ENCODE peak calls at places on chromosomes 6 and 20, in eight cellular contexts. One of them, this sample, is unnamed.
A peak's percentile ranks its signal among the peaks of the same experiment; 100 is the strongest.

GRCh38 chr6:150654671-150655070 is 55.0 kb downstream of the PLEKHG1 start:
- DNase-seq in GM23338: no peak
- DNase-seq in cardiac muscle cell: peak; percentile 59
- DNase-seq in GM23248: no peak
- DNase-seq in fibroblast of lung: no peak
- DNase-seq in Panc1: no peak
- DNase-seq in foreskin keratinocyte: no peak
- DNase-seq in GM12878: no peak
- DNase-seq in this sample: no peak

GRCh38 chr6:56802570-56802969 is 152.3 kb upstream of the BEND6 start:
- DNase-seq in Panc1: no peak
- DNase-seq in cardiac muscle cell: no peak
- DNase-seq in GM23248: peak; percentile 46
- DNase-seq in GM23338: no peak
- DNase-seq in GM12878: no peak
- DNase-seq in fibroblast of lung: peak; percentile 84
- DNase-seq in foreskin keratinocyte: no peak
- DNase-seq in this sample: no peak

GRCh38 chr6:134892362-134892761 is 57.5 kb downstream of the ALDH8A1 start:
- DNase-seq in cardiac muscle cell: no peak
- DNase-seq in foreskin keratinocyte: no peak
- DNase-seq in GM23338: no peak
- DNase-seq in Panc1: no peak
- DNase-seq in fibroblast of lung: no peak
- DNase-seq in GM23248: no peak
- DNase-seq in GM12878: no peak
- DNase-seq in this sample: no peak

GRCh38 chr20:36728986-36729385 is 16.9 kb downstream of the NDRG3 start:
- DNase-seq in foreskin keratinocyte: peak; percentile 31
- DNase-seq in GM23338: peak; percentile 61
- DNase-seq in cardiac muscle cell: no peak
- DNase-seq in Panc1: no peak
- DNase-seq in GM12878: no peak
- DNase-seq in GM23248: peak; percentile 31
- DNase-seq in fibroblast of lung: no peak
- DNase-seq in this sample: no peak

GRCh38 chr20:49916146-49917002 is 1.0 kb upstream of the SPATA2 start:
- DNase-seq in cardiac muscle cell: no peak
- DNase-seq in foreskin keratinocyte: no peak
- DNase-seq in GM23248: peak; percentile 65
- DNase-seq in GM23338: no peak
- DNase-seq in GM12878: no peak
- DNase-seq in fibroblast of lung: no peak
- DNase-seq in Panc1: no peak
- DNase-seq in this sample: no peak

GRCh38 chr6:40457261-40457660 is 129.9 kb downstream of the LRFN2 start:
- DNase-seq in GM23338: no peak
- DNase-seq in foreskin keratinocyte: no peak
- DNase-seq in cardiac muscle cell: no peak
- DNase-seq in fibroblast of lung: no peak
- DNase-seq in Panc1: no peak
- DNase-seq in GM12878: no peak
- DNase-seq in GM23248: no peak
- DNase-seq in this sample: no peak

GRCh38 chr20:38893485-38894090 is 32.6 kb upstream of the FAM83D start:
- DNase-seq in GM23248: peak; percentile 63
- DNase-seq in GM23338: peak; percentile 85
- DNase-seq in cardiac muscle cell: peak; percentile 77
- DNase-seq in fibroblast of lung: peak; percentile 27
- DNase-seq in GM12878: peak; percentile 38
- DNase-seq in Panc1: peak; percentile 39
- DNase-seq in foreskin keratinocyte: no peak
- DNase-seq in this sample: peak; percentile 55

GRCh38 chr20:16530201-16530681 is 43.0 kb downstream of the KIF16B start:
- DNase-seq in GM23248: peak; percentile 35
- DNase-seq in Panc1: peak; percentile 88
- DNase-seq in fibroblast of lung: peak; percentile 50
- DNase-seq in GM12878: no peak
- DNase-seq in foreskin keratinocyte: no peak
- DNase-seq in cardiac muscle cell: no peak
- DNase-seq in GM23338: no peak
- DNase-seq in this sample: peak; percentile 59

GRCh38 chr20:967796-968742 is 34.0 kb downstream of the RSPO4 start:
- DNase-seq in foreskin keratinocyte: no peak
- DNase-seq in fibroblast of lung: peak; percentile 40
- DNase-seq in GM12878: peak; percentile 13
- DNase-seq in GM23338: peak; percentile 71
- DNase-seq in Panc1: no peak
- DNase-seq in cardiac muscle cell: no peak
- DNase-seq in GM23248: peak; percentile 31
- DNase-seq in this sample: peak; percentile 25

DNA sequence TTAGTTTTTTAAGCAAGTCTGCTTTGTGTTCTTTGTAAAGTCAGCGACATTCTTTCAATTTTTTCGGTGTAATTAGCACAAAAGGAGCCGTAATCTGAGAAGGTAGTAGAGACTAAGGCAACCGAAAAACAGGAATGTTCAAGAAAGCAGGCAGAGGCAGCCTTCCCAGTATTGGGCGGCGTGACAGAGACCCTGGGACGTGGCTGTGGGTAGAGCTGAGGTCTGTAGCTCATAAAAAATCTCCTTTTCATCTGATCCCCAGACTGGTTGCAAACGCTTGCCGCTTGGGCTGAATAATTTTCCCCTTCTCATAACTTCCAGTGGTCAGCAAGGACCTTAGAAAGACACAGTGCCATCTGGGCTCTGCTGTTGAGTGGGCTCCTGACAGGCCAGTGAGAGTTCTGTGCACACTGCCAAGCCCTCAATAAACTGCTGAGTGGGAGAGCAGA is 30.8 kb downstream of the GNAS start:
- DNase-seq in GM23338: peak; percentile 83
- DNase-seq in GM12878: no peak
- DNase-seq in GM23248: peak; percentile 21
- DNase-seq in fibroblast of lung: no peak
- DNase-seq in Panc1: no peak
- DNase-seq in cardiac muscle cell: no peak
- DNase-seq in foreskin keratinocyte: no peak
- DNase-seq in this sample: no peak
- H3K27ac ChIP-seq in GM23338: peak overlapping the region; percentile 88
- H3K27ac ChIP-seq in GM12878: no peak overlapping the region
- H3K27ac ChIP-seq in GM23248: no peak overlapping the region
- H3K27ac ChIP-seq in fibroblast of lung: no peak overlapping the region
- H3K27ac ChIP-seq in Panc1: no peak overlapping the region
- H3K27ac ChIP-seq in cardiac muscle cell: no peak overlapping the region
- H3K27ac ChIP-seq in foreskin keratinocyte: no peak overlapping the region
- H3K27ac ChIP-seq in this sample: peak overlapping the region; percentile 44

DNA sequence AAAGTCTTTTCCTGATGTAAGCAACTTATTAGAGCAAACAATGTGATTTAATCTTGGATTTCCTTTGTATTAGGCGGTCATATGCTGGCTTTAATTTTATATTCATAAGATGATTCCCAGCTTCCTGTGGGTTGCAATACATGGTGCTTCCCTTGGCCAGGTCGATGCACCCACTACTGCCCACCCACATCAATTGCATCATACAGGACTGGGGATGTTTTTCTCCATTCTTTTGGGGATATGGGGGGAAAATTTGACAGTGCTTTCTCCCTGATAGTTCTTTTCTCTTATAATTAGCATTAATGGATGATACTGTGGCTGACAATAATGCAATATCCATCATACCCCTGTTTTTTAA is 187.6 kb downstream of the JARID2 start:
- DNase-seq in cardiac muscle cell: no peak
- DNase-seq in GM12878: no peak
- DNase-seq in Panc1: no peak
- DNase-seq in foreskin keratinocyte: no peak
- DNase-seq in GM23338: no peak
- DNase-seq in GM23248: no peak
- DNase-seq in fibroblast of lung: no peak
- DNase-seq in this sample: no peak
- H3K4me1 ChIP-seq in cardiac muscle cell: peaks cover 62% of the 10 kb centered on the region
- H3K4me1 ChIP-seq in GM12878: peaks cover 64% of the 10 kb centered on the region
- H3K4me1 ChIP-seq in Panc1: no peaks in the 10 kb centered on the region
- H3K4me1 ChIP-seq in foreskin keratinocyte: peaks cover 27% of the 10 kb centered on the region
- H3K4me1 ChIP-seq in GM23338: peaks cover 100% of the 10 kb centered on the region
- H3K4me1 ChIP-seq in GM23248: peaks cover 57% of the 10 kb centered on the region
- H3K4me1 ChIP-seq in fibroblast of lung: peaks cover 4% of the 10 kb centered on the region
- H3K4me1 ChIP-seq in this sample: peaks cover 36% of the 10 kb centered on the region

GRCh38 chr6:164098857-164099534 is 684.5 kb downstream of the QKI start:
- DNase-seq in GM23248: no peak
- DNase-seq in fibroblast of lung: peak; percentile 52
- DNase-seq in Panc1: no peak
- DNase-seq in GM23338: no peak
- DNase-seq in foreskin keratinocyte: no peak
- DNase-seq in GM12878: no peak
- DNase-seq in cardiac muscle cell: peak; percentile 90
- DNase-seq in this sample: peak; percentile 26
- H3K27ac ChIP-seq in GM23248: no peak overlapping the region
- H3K27ac ChIP-seq in fibroblast of lung: no peak overlapping the region
- H3K27ac ChIP-seq in Panc1: no peak overlapping the region
- H3K27ac ChIP-seq in GM23338: no peak overlapping the region
- H3K27ac ChIP-seq in foreskin keratinocyte: no peak overlapping the region
- H3K27ac ChIP-seq in GM12878: no peak overlapping the region
- H3K27ac ChIP-seq in cardiac muscle cell: peak overlapping the region; percentile 2
- H3K27ac ChIP-seq in this sample: no peak overlapping the region

GRCh38 chr6:105594821-105595220 is 191.9 kb upstream of the PREP start:
- DNase-seq in fibroblast of lung: no peak
- DNase-seq in Panc1: no peak
- DNase-seq in GM12878: no peak
- DNase-seq in foreskin keratinocyte: peak; percentile 57
- DNase-seq in GM23248: peak; percentile 45
- DNase-seq in cardiac muscle cell: no peak
- DNase-seq in GM23338: no peak
- DNase-seq in this sample: no peak
- H3K4me1 ChIP-seq in fibroblast of lung: peaks cover 16% of the 10 kb centered on the region
- H3K4me1 ChIP-seq in Panc1: peaks cover 16% of the 10 kb centered on the region
- H3K4me1 ChIP-seq in GM12878: peaks cover 6% of the 10 kb centered on the region
- H3K4me1 ChIP-seq in foreskin keratinocyte: peaks cover 66% of the 10 kb centered on the region
- H3K4me1 ChIP-seq in GM23248: peaks cover 59% of the 10 kb centered on the region
- H3K4me1 ChIP-seq in cardiac muscle cell: no peaks in the 10 kb centered on the region
- H3K4me1 ChIP-seq in GM23338: peaks cover 21% of the 10 kb centered on the region
- H3K4me1 ChIP-seq in this sample: no peaks in the 10 kb centered on the region

DNA sequence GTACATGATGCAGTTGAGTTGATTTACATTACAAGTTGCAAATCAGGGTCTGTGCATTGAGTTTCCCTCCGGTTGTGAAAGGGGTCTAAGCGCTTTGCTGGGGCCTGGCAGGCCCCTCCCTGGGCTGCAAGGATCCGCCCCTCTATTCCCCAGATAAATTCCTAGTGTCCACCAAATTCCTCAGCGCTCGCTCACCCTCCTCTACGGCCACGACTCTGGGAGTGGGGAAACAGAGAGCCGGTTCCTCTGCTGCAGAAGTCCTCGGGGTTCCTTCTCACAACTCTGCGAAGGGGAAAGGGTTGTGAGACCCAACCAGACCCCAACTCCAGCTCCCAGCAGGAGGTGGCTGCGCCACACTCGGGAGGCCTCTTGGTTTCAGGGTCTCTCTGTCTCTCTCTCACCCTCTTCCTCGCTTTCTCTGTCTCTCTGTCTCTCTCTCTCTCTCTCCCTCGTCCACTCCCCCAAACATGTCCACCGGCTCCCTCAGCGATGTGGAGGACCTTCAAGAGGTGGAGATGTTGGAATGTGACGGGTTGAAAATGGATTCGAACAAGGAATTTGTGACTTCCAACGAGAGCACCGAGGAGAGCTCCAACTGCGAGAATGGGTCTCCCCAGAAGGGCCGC is at the start of gene TCF21:
- DNase-seq in cardiac muscle cell: no peak
- DNase-seq in fibroblast of lung: peak; percentile 91
- DNase-seq in GM12878: no peak
- DNase-seq in GM23248: peak; percentile 62
- DNase-seq in Panc1: no peak
- DNase-seq in GM23338: peak; percentile 84
- DNase-seq in foreskin keratinocyte: no peak
- DNase-seq in this sample: no peak
- H3K27ac ChIP-seq in cardiac muscle cell: no peak within 1 kb of the TSS
- H3K27ac ChIP-seq in fibroblast of lung: peak within 1 kb of the TSS; percentile 79
- H3K27ac ChIP-seq in GM12878: no peak within 1 kb of the TSS
- H3K27ac ChIP-seq in GM23248: peak within 1 kb of the TSS; percentile 18
- H3K27ac ChIP-seq in Panc1: no peak within 1 kb of the TSS
- H3K27ac ChIP-seq in GM23338: no peak within 1 kb of the TSS
- H3K27ac ChIP-seq in foreskin keratinocyte: no peak within 1 kb of the TSS
- H3K27ac ChIP-seq in this sample: peak within 1 kb of the TSS; percentile 74

GRCh38 chr20:53714524-53714923 is 120.9 kb upstream of the ZNF217 start:
- DNase-seq in GM12878: no peak
- DNase-seq in GM23338: no peak
- DNase-seq in cardiac muscle cell: no peak
- DNase-seq in fibroblast of lung: no peak
- DNase-seq in GM23248: no peak
- DNase-seq in foreskin keratinocyte: no peak
- DNase-seq in Panc1: no peak
- DNase-seq in this sample: no peak
- H3K4me1 ChIP-seq in GM12878: peaks cover 22% of the 10 kb centered on the region
- H3K4me1 ChIP-seq in GM23338: peaks cover 30% of the 10 kb centered on the region
- H3K4me1 ChIP-seq in cardiac muscle cell: no peaks in the 10 kb centered on the region
- H3K4me1 ChIP-seq in fibroblast of lung: no peaks in the 10 kb centered on the region
- H3K4me1 ChIP-seq in GM23248: no peaks in the 10 kb centered on the region
- H3K4me1 ChIP-seq in foreskin keratinocyte: peaks cover 2% of the 10 kb centered on the region
- H3K4me1 ChIP-seq in Panc1: peaks cover 30% of the 10 kb centered on the region
- H3K4me1 ChIP-seq in this sample: no peaks in the 10 kb centered on the region

DNA sequence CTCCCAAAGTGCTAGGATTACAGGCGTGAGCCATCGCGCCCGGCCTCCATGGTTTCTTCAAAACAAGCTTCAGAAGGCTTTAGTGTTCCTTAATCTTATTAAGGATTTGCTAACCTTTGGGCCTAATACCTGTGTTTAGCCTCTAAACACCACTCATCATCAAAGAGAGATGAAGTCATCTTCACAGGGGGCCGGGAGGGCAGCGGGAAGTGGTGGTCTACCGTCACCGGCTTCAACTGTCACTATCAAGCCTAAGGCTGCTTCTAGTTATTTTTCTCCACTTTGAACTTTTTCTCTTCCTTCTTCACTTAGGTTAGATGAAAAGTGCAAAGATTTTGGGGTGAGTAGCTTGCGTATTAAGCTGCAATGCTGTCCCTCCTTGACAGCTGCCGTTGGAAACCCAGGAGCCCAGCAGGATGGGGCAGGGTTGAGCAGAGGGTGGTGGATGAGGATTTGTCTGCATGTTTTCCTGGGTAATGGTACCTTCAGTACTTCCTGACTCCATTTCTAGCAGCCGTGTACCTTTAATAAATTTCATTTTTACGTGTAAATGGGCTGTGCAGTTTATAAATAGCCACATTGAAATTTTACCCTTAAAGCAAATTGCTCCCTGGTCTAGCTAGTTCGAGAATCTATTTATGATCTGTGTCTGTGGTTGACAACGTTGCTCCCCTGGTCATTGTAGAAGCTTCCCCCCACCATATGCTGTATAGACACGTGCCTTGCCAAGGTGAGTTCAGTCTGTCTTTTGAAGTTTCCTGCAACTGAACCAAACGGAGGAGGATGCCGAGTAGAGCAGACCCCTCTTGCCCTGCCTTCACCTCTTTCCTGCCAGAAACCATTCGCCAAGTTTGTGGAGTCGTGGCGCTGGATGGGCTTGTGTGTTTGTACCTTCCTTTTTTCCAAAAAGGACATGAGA is 64.8 kb downstream of the SYNJ2 start:
- DNase-seq in GM12878: no peak
- DNase-seq in GM23248: peak; percentile 25
- DNase-seq in GM23338: no peak
- DNase-seq in Panc1: no peak
- DNase-seq in foreskin keratinocyte: no peak
- DNase-seq in cardiac muscle cell: no peak
- DNase-seq in fibroblast of lung: no peak
- DNase-seq in this sample: no peak
- H3K27ac ChIP-seq in GM12878: no peak overlapping the region
- H3K27ac ChIP-seq in GM23248: peak overlapping the region; percentile 82
- H3K27ac ChIP-seq in GM23338: no peak overlapping the region
- H3K27ac ChIP-seq in Panc1: peak overlapping the region; percentile 86
- H3K27ac ChIP-seq in foreskin keratinocyte: no peak overlapping the region
- H3K27ac ChIP-seq in cardiac muscle cell: no peak overlapping the region
- H3K27ac ChIP-seq in fibroblast of lung: no peak overlapping the region
- H3K27ac ChIP-seq in this sample: no peak overlapping the region

This sample was measured in adrenal gland.